ENCODE peak calls at places on chromosome 13, in nine cellular contexts. T, J, E, I, U, O, F, Y and V are unnamed samples.

GRCh38 chr13:59345316-59345715 is 818.4 kb downstream of the DIAPH3 start:
- DNase-seq in I (no peak), E (no peak), F (no peak), T (no peak), J (no peak), Y (no peak), O (no peak), U (no peak), V (no peak)

GRCh38 chr13:22948421-22948820 is 232.4 kb upstream of the SGCG start:
- DNase-seq in F (no peak), U (no peak), J (no peak), Y (no peak), O (no peak), I (no peak), T (no peak), E (no peak), V (no peak)

GRCh38 chr13:92346046-92346445 is 880.6 kb upstream of the GPC6 start:
- DNase-seq in Y (no peak), T (no peak), E (no peak), J (no peak), U (no peak), O (no peak), I (no peak), F (no peak), V (no peak)

GRCh38 chr13:20679879-20680278 is 23.6 kb upstream of the IL17D start:
- DNase-seq in F (no peak), O (no peak), T (no peak), E (no peak), U (no peak), J (no peak), I (no peak), Y (no peak), V (no peak)

GRCh38 chr13:76027131-76027530 is 391.0 kb downstream of the LMO7 start:
- DNase-seq in I (no peak), J (no peak), E (no peak), O (no peak), Y (no peak), F (no peak), T (no peak), U (no peak), V (no peak)

GRCh38 chr13:112892759-112893569 is 76.0 kb upstream of the MCF2L start:
- DNase-seq in I (no peak), O (no peak), F (no peak), Y (no peak), E (no peak), T (no peak), U (no peak), J (peak), V (peak)

GRCh38 chr13:80473695-80474094 is 132.8 kb upstream of the SPRY2 start:
- DNase-seq in J (no peak), Y (peak), T (peak), U (no peak), O (no peak), F (no peak), E (no peak), I (peak), V (no peak)

GRCh38 chr13:105920375-105920774 is 615.1 kb downstream of the EFNB2 start:
- DNase-seq in E (no peak), I (peak), F (no peak), U (no peak), T (peak), J (no peak), O (no peak), Y (peak), V (no peak)

GRCh38 chr13:98216711-98217110 is 39.6 kb upstream of the RNF113B start:
- DNase-seq in T (no peak), I (peak), F (no peak), Y (no peak), O (no peak), U (no peak), E (no peak), J (no peak), V (no peak)

GRCh38 chr13:67232384-67232783 is 2.2 kb upstream of the PCDH9 start:
- DNase-seq in E (no peak), F (no peak), I (no peak), O (no peak), J (no peak), T (no peak), Y (no peak), U (no peak), V (no peak)

GRCh38 chr13:99335087-99335486 is 27.9 kb upstream of the GPR183 start:
- DNase-seq in I (no peak), E (no peak), J (no peak), T (no peak), U (no peak), O (no peak), Y (no peak), F (no peak), V (no peak)